ENCODE peak calls at places on chromosomes 3 and 15, in six cellular contexts. B, R, S, I, U and K are unnamed samples.

GRCh38 chr3:106628407-106628806 is 748.8 kb upstream of the CCDC54 start:
- DNase-seq in U (no peak), S (peak), I (no peak), R (no peak), B (no peak), K (no peak)

GRCh38 chr3:23611737-23612295 is 193.9 kb upstream of the UBE2E1 start:
- DNase-seq in S (peak), R (no peak), B (no peak), I (peak), U (peak), K (no peak)

GRCh38 chr15:70171224-70171886 is 73.6 kb upstream of the TLE3 start:
- DNase-seq in R (no peak), U (no peak), B (no peak), I (no peak), S (no peak), K (no peak)

GRCh38 chr15:83848315-83849050 is 194.6 kb downstream of the ADAMTSL3 start:
- DNase-seq in I (no peak), B (no peak), U (no peak), S (peak), R (no peak), K (no peak)

GRCh38 chr3:178203650-178204049 is 332.6 kb upstream of the KCNMB2 start:
- DNase-seq in B (no peak), U (no peak), S (peak), R (no peak), I (no peak), K (no peak)

GRCh38 chr15:75051711-75052110 is 28.3 kb downstream of the PPCDC start:
- DNase-seq in B (no peak), U (no peak), R (no peak), S (no peak), I (no peak), K (no peak)

GRCh38 chr3:97827741-97828471 is 6.1 kb downstream of the CRYBG3 start:
- DNase-seq in S (peak), R (no peak), I (no peak), B (no peak), U (no peak), K (no peak)

GRCh38 chr3:175105066-175105465 is 245.9 kb downstream of the NAALADL2 start:
- DNase-seq in R (no peak), I (no peak), U (no peak), B (no peak), S (peak), K (no peak)

GRCh38 chr3:123546133-123546755 is 38.6 kb downstream of the HACD2 start:
- DNase-seq in U (no peak), S (peak), R (no peak), I (no peak), B (no peak), K (no peak)

GRCh38 chr3:13598926-13599886 is 50.3 kb downstream of the FBLN2 start:
- DNase-seq in U (no peak), S (peak), I (no peak), B (no peak), R (no peak), K (no peak)

GRCh38 chr15:31372635-31373091 is 46.0 kb downstream of the KLF13 start:
- DNase-seq in I (peak), R (no peak), B (peak), S (peak), U (peak), K (no peak)

GRCh38 chr3:150059729-150060128 is 89.0 kb upstream of the PFN2 start:
- DNase-seq in B (no peak), U (no peak), I (no peak), R (no peak), S (no peak), K (no peak)

GRCh38 chr3:38247366-38248035 is 18.1 kb upstream of the SLC22A13 start:
- DNase-seq in S (peak), B (no peak), U (no peak), I (no peak), R (peak), K (no peak)

GRCh38 chr3:123286308-123287023 is 84.7 kb downstream of the SEC22A start:
- DNase-seq in S (peak), B (peak), R (peak), U (no peak), I (no peak), K (peak)

GRCh38 chr15:60572462-60573214 is 93.7 kb upstream of the ICE2 start:
- DNase-seq in I (no peak), S (no peak), B (no peak), U (no peak), R (no peak), K (no peak)

GRCh38 chr15:71743861-71744382 is 66.4 kb upstream of the NR2E3 start:
- DNase-seq in U (peak), S (peak), R (no peak), I (peak), B (peak), K (peak)

GRCh38 chr3:178536271-178537079 is at the start of gene KCNMB2:
- DNase-seq in U (no peak), S (peak), B (no peak), R (no peak), I (no peak), K (no peak)

GRCh38 chr15:66935121-66935520 is 130.3 kb upstream of the SMAD3 start:
- DNase-seq in R (no peak), B (no peak), S (no peak), I (no peak), U (peak), K (no peak)

GRCh38 chr15:50881121-50882048 is 27.1 kb upstream of the AP4E1 start:
- DNase-seq in B (no peak), S (no peak), U (no peak), I (no peak), R (no peak), K (no peak)

GRCh38 chr3:132354916-132355702 is 37.9 kb downstream of the ACP3 start:
- DNase-seq in R (no peak), S (no peak), I (no peak), B (no peak), U (no peak), K (no peak)

GRCh38 chr3:121989943-121990342 is 32.1 kb downstream of the ILDR1 start:
- DNase-seq in U (no peak), I (no peak), R (no peak), B (no peak), S (peak), K (no peak)

GRCh38 chr3:170033489-170033888 is 4.3 kb upstream of the GPR160 start:
- DNase-seq in S (no peak), B (no peak), U (no peak), R (no peak), I (no peak), K (peak)

GRCh38 chr3:111895079-111895478 is 36.0 kb downstream of the PHLDB2 start:
- DNase-seq in I (no peak), R (peak), S (peak), U (no peak), B (no peak), K (no peak)

GRCh38 chr3:155302476-155302875 is 9.0 kb upstream of the STRIT1 start:
- DNase-seq in B (no peak), U (no peak), R (no peak), S (peak), I (no peak), K (no peak)

GRCh38 chr3:27216295-27216694 is 152.9 kb downstream of the NEK10 start:
- DNase-seq in B (no peak), R (no peak), U (no peak), I (no peak), S (no peak), K (no peak)

GRCh38 chr15:38564557-38565286 is at the start of gene RASGRP1:
- DNase-seq in B (peak), I (peak), S (peak), U (peak), R (no peak), K (peak)
- TF ChIP-seq CTCF in B (no peak), I (no peak), S (no peak), U (no peak), R (no peak), K (no peak)

DNA sequence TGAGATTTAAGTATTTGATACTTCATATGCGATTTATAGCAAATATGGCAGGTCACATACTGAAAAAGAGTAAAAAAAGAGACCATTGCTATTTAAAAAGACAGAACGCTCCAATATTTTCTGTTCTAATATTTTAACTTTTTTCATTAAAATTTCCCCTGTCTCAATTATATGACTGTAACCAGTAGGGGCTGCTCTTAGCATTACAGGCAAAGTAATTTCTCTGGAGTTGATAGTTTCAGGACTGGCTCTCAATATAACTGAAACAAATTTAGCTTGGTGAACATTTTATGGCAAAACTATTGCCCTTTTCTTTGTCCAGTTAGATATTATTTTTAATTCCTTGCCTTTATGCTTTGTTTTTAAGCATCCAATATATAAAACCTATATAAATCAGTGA is 286.3 kb upstream of the ROBO2 start:
- DNase-seq in B (no peak), R (no peak), U (no peak), I (no peak), S (no peak), K (no peak)
- TF ChIP-seq CTCF in B (peak), R (no peak), U (no peak), I (no peak), S (no peak), K (no peak)

GRCh38 chr15:43081283-43081682 is 24.6 kb downstream of the UBR1 start:
- DNase-seq in R (no peak), S (no peak), U (no peak), B (no peak), I (no peak), K (no peak)
- TF ChIP-seq CTCF in R (no peak), S (no peak), U (no peak), B (no peak), I (no peak), K (no peak)

GRCh38 chr15:40914486-40914885 is 14.7 kb upstream of the DLL4 start:
- DNase-seq in R (no peak), U (no peak), S (no peak), I (no peak), B (no peak), K (no peak)
- TF ChIP-seq CTCF in R (peak), U (no peak), S (no peak), I (no peak), B (no peak), K (no peak)

GRCh38 chr3:52004158-52004787 is 8.6 kb upstream of the RPL29 start:
- DNase-seq in B (peak), U (no peak), I (peak), S (peak), R (no peak), K (no peak)
- TF ChIP-seq CTCF in B (peak), U (peak), I (peak), S (peak), R (no peak), K (no peak)

GRCh38 chr3:113698213-113698742 is 1.8 kb upstream of the USF3 start:
- DNase-seq in R (no peak), S (no peak), I (no peak), U (no peak), B (no peak), K (no peak)

GRCh38 chr3:113695426-113695817 is 1.0 kb downstream of the USF3 start:
- DNase-seq in I (no peak), R (no peak), U (no peak), B (no peak), S (peak), K (no peak)

GRCh38 chr3:113697192-113698090 is 999 bp upstream of the USF3 start:
- DNase-seq in R (no peak), U (no peak), I (peak), B (no peak), S (peak), K (peak)

GRCh38 chr3:113695818-113696645 is at the start of gene USF3:
- DNase-seq in R (peak), U (peak), B (peak), S (peak), I (peak), K (peak)

GRCh38 chr3:113696658-113697191 is 283 bp upstream of the USF3 start:
- DNase-seq in S (peak), B (peak), I (peak), R (peak), U (peak), K (peak)
- TF ChIP-seq CTCF in S (no peak), B (no peak), I (no peak), R (no peak), U (no peak), K (no peak)